ENCODE peak calls at places on chromosomes 5 and 9, in eight cellular contexts. E, O, N, L, R, X, U and Q are unnamed samples.

GRCh38 chr5:27328480-27328879 is 290.1 kb upstream of the CDH9 start:
- DNase-seq in E (no peak), O (no peak), N (no peak), L (no peak), R (no peak), X (peak), U (peak), Q (no peak)

GRCh38 chr5:42252306-42252705 is 170.9 kb upstream of the GHR start:
- DNase-seq in E (no peak), O (no peak), N (no peak), L (no peak), R (no peak), X (no peak), U (no peak), Q (no peak)

GRCh38 chr5:127002390-127002789 is 28.0 kb downstream of the MARCHF3 start:
- DNase-seq in E (no peak), O (no peak), N (no peak), L (peak), R (no peak), X (no peak), U (no peak), Q (no peak)

GRCh38 chr5:84382363-84383295 is 2.1 kb downstream of the EDIL3 start:
- DNase-seq in E (peak), O (peak), N (no peak), L (peak), R (no peak), X (no peak), U (peak), Q (peak)

GRCh38 chr9:16445141-16445920 is 425.1 kb downstream of the BNC2 start:
- DNase-seq in E (no peak), O (no peak), N (no peak), L (no peak), R (no peak), X (no peak), U (peak), Q (no peak)

GRCh38 chr9:113911850-113912249 is 35.7 kb downstream of the ZNF618 start:
- DNase-seq in E (peak), O (no peak), N (no peak), L (no peak), R (no peak), X (no peak), U (peak), Q (no peak)

GRCh38 chr9:95283678-95284077 is 33.8 kb downstream of the FANCC start:
- DNase-seq in E (no peak), O (no peak), N (no peak), L (no peak), R (no peak), X (no peak), U (peak), Q (no peak)

GRCh38 chr5:95812100-95812472 is 10.4 kb downstream of the GLRX start:
- DNase-seq in E (no peak), O (no peak), N (no peak), L (no peak), R (no peak), X (no peak), U (no peak), Q (no peak)

GRCh38 chr9:113748135-113748534 is 128.0 kb upstream of the ZNF618 start:
- DNase-seq in E (no peak), O (no peak), N (no peak), L (no peak), R (no peak), X (no peak), U (no peak), Q (no peak)

GRCh38 chr5:132491368-132492364 is 1.1 kb upstream of the IRF1 start:
- DNase-seq in E (peak), O (no peak), N (no peak), L (peak), R (no peak), X (no peak), U (no peak), Q (peak)

GRCh38 chr5:173229381-173229959 is 5.5 kb downstream of the NKX2-5 start:
- DNase-seq in E (no peak), O (no peak), N (no peak), L (no peak), R (no peak), X (no peak), U (no peak), Q (no peak)

GRCh38 chr5:107631805-107632362 is 38.9 kb downstream of the EFNA5 start:
- DNase-seq in E (no peak), O (no peak), N (no peak), L (no peak), R (no peak), X (no peak), U (no peak), Q (no peak)

GRCh38 chr5:15538516-15538915 is 38.5 kb downstream of the FBXL7 start:
- DNase-seq in E (no peak), O (no peak), N (no peak), L (no peak), R (no peak), X (no peak), U (no peak), Q (no peak)

GRCh38 chr5:32511778-32512374 is 67.3 kb upstream of the ZFR start:
- DNase-seq in E (no peak), O (no peak), N (no peak), L (no peak), R (no peak), X (no peak), U (no peak), Q (no peak)

GRCh38 chr9:115035872-115036612 is 81.9 kb downstream of the TNC start:
- DNase-seq in E (no peak), O (peak), N (peak), L (peak), R (no peak), X (peak), U (peak), Q (no peak)

GRCh38 chr9:21580636-21581353 is 98.7 kb upstream of the IFNE start:
- DNase-seq in E (no peak), O (no peak), N (no peak), L (no peak), R (no peak), X (peak), U (peak), Q (no peak)

GRCh38 chr5:166883016-166883415 is 1408.4 kb upstream of the WWC1 start:
- DNase-seq in E (no peak), O (no peak), N (no peak), L (peak), R (no peak), X (no peak), U (peak), Q (no peak)